ENCODE peak calls at places on chromosomes 5 and 9, in seven cellular contexts. Q, H, T, L, C, S and X are unnamed samples.

GRCh38 chr5:97666767-97667166 is 483.7 kb upstream of the RIOK2 start:
- DNase-seq in Q (no peak), H (no peak), T (no peak), L (no peak), C (no peak), S (no peak), X (no peak)

GRCh38 chr5:95878417-95879323 is 56.1 kb upstream of the GLRX start:
- DNase-seq in Q (no peak), H (peak; percentile 39), T (no peak), L (no peak), C (no peak), S (no peak), X (no peak)

GRCh38 chr5:159510282-159510681 is 180.0 kb upstream of the IL12B start:
- DNase-seq in Q (peak; percentile 20), H (no peak), T (no peak), L (no peak), C (no peak), S (peak; percentile 31), X (peak; percentile 67)

GRCh38 chr5:135448796-135449507 is 1.8 kb upstream of the DCANP1 start:
- DNase-seq in Q (no peak), H (no peak), T (no peak), L (no peak), C (no peak), S (no peak), X (no peak)

GRCh38 chr5:173452506-173452905 is 124.3 kb upstream of the STC2 start:
- DNase-seq in Q (no peak), H (no peak), T (no peak), L (no peak), C (no peak), S (no peak), X (no peak)

GRCh38 chr5:128674837-128675446 is 136.9 kb upstream of the FBN2 start:
- DNase-seq in Q (peak; percentile 40), H (no peak), T (peak; percentile 63), L (no peak), C (peak; percentile 35), S (peak; percentile 52), X (peak; percentile 60)

GRCh38 chr5:32612134-32612888 is 27.0 kb downstream of the SUB1 start:
- DNase-seq in Q (no peak), H (no peak), T (peak; percentile 13), L (no peak), C (no peak), S (peak; percentile 16), X (no peak)

GRCh38 chr5:79020861-79021561 is 35.9 kb upstream of the ARSB start:
- DNase-seq in Q (peak; percentile 61), H (no peak), T (peak; percentile 80), L (no peak), C (peak; percentile 60), S (peak; percentile 49), X (peak; percentile 70)

GRCh38 chr5:107769531-107769930 is 98.8 kb upstream of the EFNA5 start:
- DNase-seq in Q (no peak), H (no peak), T (no peak), L (no peak), C (no peak), S (no peak), X (no peak)

GRCh38 chr9:91193658-91194391 is 167.9 kb downstream of the AUH start:
- DNase-seq in Q (peak; percentile 93), H (no peak), T (peak; percentile 94), L (peak; percentile 72), C (peak; percentile 93), S (peak; percentile 91), X (peak; percentile 81)

GRCh38 chr9:29830815-29831214 is 2257.5 kb upstream of the C9orf72 start:
- DNase-seq in Q (no peak), H (no peak), T (no peak), L (no peak), C (no peak), S (peak; percentile 37), X (peak; percentile 76)

GRCh38 chr5:41485533-41485932 is 24.9 kb downstream of the PLCXD3 start:
- DNase-seq in Q (no peak), H (no peak), T (no peak), L (no peak), C (no peak), S (no peak), X (no peak)

GRCh38 chr9:72305102-72305546 is 59.9 kb downstream of the ZFAND5 start:
- DNase-seq in Q (peak; percentile 62), H (no peak), T (peak; percentile 95), L (no peak), C (peak; percentile 85), S (peak; percentile 89), X (peak; percentile 88)

GRCh38 chr9:3296536-3296935 is 229.3 kb downstream of the RFX3 start:
- DNase-seq in Q (no peak), H (no peak), T (no peak), L (no peak), C (no peak), S (no peak), X (no peak)

GRCh38 chr9:133635506-133635902 is 659 bp upstream of the DBH start:
- DNase-seq in Q (no peak), H (no peak), T (no peak), L (no peak), C (no peak), S (no peak), X (no peak)

GRCh38 chr9:133787749-133788015 is 49.5 kb upstream of the SARDH start:
- DNase-seq in Q (no peak), H (peak; percentile 16), T (no peak), L (no peak), C (peak; percentile 63), S (peak; percentile 77), X (no peak)

GRCh38 chr5:99694884-99695283 is 766.1 kb upstream of the CHD1 start:
- DNase-seq in Q (no peak), H (no peak), T (no peak), L (no peak), C (no peak), S (no peak), X (no peak)

GRCh38 chr5:57441557-57441956 is 41.1 kb downstream of the ACTBL2 start:
- DNase-seq in Q (no peak), H (no peak), T (peak; percentile 98), L (no peak), C (no peak), S (no peak), X (no peak)

GRCh38 chr5:38922199-38922598 is 76.4 kb downstream of the OSMR start:
- DNase-seq in Q (peak; percentile 56), H (no peak), T (peak; percentile 65), L (peak; percentile 27), C (peak; percentile 60), S (peak; percentile 29), X (peak; percentile 78)

GRCh38 chr5:113274836-113275414 is 159.9 kb downstream of the TSSK1B start:
- DNase-seq in Q (peak; percentile 25), H (no peak), T (peak; percentile 62), L (no peak), C (no peak), S (no peak), X (no peak)

GRCh38 chr5:108545301-108545700 is 163.4 kb upstream of the FBXL17 start:
- DNase-seq in Q (no peak), H (no peak), T (no peak), L (no peak), C (no peak), S (no peak), X (no peak)

GRCh38 chr5:73183491-73183891 is 10.5 kb downstream of the TMEM174 start:
- DNase-seq in Q (no peak), H (no peak), T (no peak), L (no peak), C (no peak), S (peak; percentile 79), X (no peak)

GRCh38 chr9:37987467-37987981 is 81.5 kb downstream of the SHB start:
- DNase-seq in Q (peak; percentile 83), H (no peak), T (no peak), L (no peak), C (no peak), S (no peak), X (no peak)
- H3K4me1 ChIP-seq in Q (peaks cover 34% of the 10 kb centered on the region), H (peaks cover 11% of the 10 kb centered on the region), T (peaks cover 8% of the 10 kb centered on the region), L (no peaks in the 10 kb centered on the region), C (peaks cover 33% of the 10 kb centered on the region), S (peaks cover 11% of the 10 kb centered on the region), X (no peaks in the 10 kb centered on the region)

DNA sequence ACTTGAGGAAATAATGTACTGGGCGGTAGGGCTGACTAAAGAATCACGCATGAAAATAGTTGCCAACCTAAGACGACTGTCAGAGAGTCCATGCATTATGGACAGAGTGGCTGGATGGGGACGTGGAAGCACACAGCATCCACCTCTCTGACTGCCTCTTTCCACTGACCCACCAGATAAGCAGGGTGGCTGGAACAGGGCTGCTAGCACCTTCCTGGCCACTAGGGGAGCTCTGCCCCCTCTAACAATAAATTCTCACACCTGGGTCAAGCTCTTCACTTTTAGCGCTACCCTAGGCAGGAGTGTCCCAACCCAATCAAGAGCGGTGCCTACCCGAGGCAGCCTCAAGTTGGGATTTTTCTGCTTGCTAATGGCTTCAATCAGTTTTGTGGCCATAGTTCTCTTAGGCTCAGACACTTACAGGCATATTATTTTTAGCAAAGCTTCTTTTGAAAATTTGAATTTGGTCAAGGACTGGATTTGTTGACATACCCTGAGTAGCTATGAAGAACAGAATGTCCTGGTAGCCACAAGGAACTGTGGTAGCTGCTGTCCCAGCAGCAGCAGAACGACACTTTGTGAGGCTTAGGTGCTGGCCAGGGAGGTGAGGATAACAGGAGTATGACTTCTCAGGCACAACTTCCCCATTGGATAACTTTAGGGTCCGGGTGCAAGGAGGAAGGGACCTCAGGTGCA is 6.9 kb upstream of the TPM2 start:
- DNase-seq in Q (peak; percentile 77), H (no peak), T (peak; percentile 59), L (peak; percentile 40), C (peak; percentile 83), S (peak; percentile 77), X (peak; percentile 69)
- TF ChIP-seq POLR2A in Q (peak; percentile 22), H (no peak), T (peak; percentile 30), L (no peak), C (no peak), S (no peak), X (no peak)

DNA sequence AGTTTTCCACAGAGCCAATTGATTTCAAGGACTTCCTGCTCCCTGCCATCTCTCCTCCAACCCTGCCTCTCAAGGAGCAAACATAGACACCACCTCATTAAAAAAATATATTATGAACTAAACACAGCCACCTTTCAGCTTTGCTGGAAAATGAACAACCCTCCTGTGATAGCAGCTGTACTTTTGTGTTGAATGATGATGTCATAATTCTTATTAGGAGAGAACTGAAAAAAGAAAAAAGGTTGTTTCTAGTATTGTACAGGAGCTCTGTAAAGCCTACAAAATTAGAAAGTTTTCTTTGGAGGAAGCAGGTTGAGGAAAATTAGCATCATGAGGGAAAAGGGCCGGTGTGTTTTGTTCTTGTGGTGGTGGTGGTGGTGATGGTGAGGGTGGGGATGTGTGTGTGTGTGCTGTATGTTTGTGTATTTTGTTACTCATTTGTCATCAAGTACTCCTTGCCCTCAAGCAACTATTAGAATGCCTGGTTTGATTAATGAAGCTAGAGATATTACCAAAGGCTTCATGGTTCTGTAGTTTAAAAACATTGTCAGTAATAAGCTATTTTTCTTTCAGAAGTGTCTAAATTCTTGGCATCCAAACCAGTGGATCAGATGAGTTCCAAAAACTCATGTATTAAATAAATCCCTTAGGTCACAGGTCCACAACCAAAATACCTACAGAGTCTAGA is 405.9 kb downstream of the TLE4 start:
- DNase-seq in Q (no peak), H (no peak), T (no peak), L (no peak), C (no peak), S (no peak), X (no peak)
- H3K27me3 ChIP-seq in Q (no peaks in the 10 kb centered on the region), H (no peaks in the 10 kb centered on the region), T (no peaks in the 10 kb centered on the region), L (no peaks in the 10 kb centered on the region), C (no peaks in the 10 kb centered on the region), S (no peaks in the 10 kb centered on the region), X (no peaks in the 10 kb centered on the region)

DNA sequence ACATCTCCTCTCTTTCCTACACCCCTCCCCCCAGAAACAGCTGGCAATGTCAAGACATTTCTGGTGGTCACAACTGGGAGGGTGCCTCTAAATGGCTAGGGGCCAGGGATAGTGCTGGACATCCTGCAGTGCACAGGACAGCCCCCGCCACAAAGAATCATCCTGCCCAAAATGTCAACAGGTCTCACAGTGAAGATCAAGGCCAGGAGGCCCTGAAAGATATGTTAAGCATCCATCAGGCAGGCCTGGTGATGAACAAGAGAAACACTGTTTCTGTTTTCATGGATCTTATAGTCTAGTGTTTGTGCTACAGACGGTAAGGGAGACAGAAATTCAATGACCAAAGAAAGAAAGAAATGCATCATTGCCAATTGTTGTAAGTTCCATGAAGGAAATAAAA is 45.9 kb downstream of the WWC1 start:
- DNase-seq in Q (no peak), H (no peak), T (no peak), L (no peak), C (no peak), S (no peak), X (peak; percentile 49)
- H3K4me1 ChIP-seq in Q (peaks cover 28% of the 10 kb centered on the region), H (no peaks in the 10 kb centered on the region), T (no peaks in the 10 kb centered on the region), L (no peaks in the 10 kb centered on the region), C (peaks cover 19% of the 10 kb centered on the region), S (no peaks in the 10 kb centered on the region), X (peaks cover 5% of the 10 kb centered on the region)